ENCODE peak calls at places on chromosomes 3 and 15, in six cellular contexts. A is WTC11, D is thoracic aorta, P is glutamatergic neuron, Q is breast epithelium, M is fibroblast of mammary gland. Z is an unnamed sample.

GRCh38 chr3:195028877-195029606 is 241.9 kb downstream of the XXYLT1 start:
- DNase-seq in Q (no peak), M (no peak), P (no peak), D (no peak), A (no peak), Z (no peak)

GRCh38 chr3:48716508-48716981 is 476 bp downstream of the IP6K2 start:
- DNase-seq in Q (no peak), M (no peak), D (no peak), P (peak), A (peak), Z (no peak)

GRCh38 chr3:36401056-36401455 is 20.8 kb downstream of the STAC start:
- DNase-seq in D (no peak), M (no peak), Q (no peak), A (no peak), P (no peak), Z (no peak)

GRCh38 chr15:63752075-63752684 is 81.6 kb downstream of the HERC1 start:
- DNase-seq in M (peak), A (no peak), P (no peak), Q (no peak), D (peak), Z (peak)

GRCh38 chr15:48974865-48975264 is 11.1 kb upstream of the SHC4 start:
- DNase-seq in P (no peak), M (no peak), D (no peak), A (no peak), Q (no peak), Z (no peak)

GRCh38 chr3:184889312-184889904 is 77.4 kb downstream of the VPS8 start:
- DNase-seq in D (no peak), Q (no peak), A (no peak), M (no peak), P (no peak), Z (no peak)

GRCh38 chr3:6504834-6505233 is 356.1 kb upstream of the GRM7 start:
- DNase-seq in A (no peak), Q (no peak), P (no peak), M (no peak), D (no peak), Z (no peak)

GRCh38 chr3:42066516-42067181 is 24.5 kb upstream of the TRAK1 start:
- DNase-seq in P (no peak), Q (no peak), D (no peak), M (peak), A (peak), Z (no peak)

GRCh38 chr3:11290743-11291680 is 18.8 kb downstream of the ATG7 start:
- DNase-seq in Q (no peak), A (no peak), M (peak), P (no peak), D (no peak), Z (peak)

GRCh38 chr3:186241910-186242821 is 119.9 kb downstream of the DGKG start:
- DNase-seq in P (peak), Q (peak), M (peak), D (no peak), A (peak), Z (peak)

GRCh38 chr3:72630614-72631344 is 217.5 kb downstream of the SHQ1 start:
- DNase-seq in Q (no peak), M (peak), A (no peak), P (no peak), D (no peak), Z (no peak)

GRCh38 chr3:73055583-73056364 is 5.7 kb upstream of the EBLN2 start:
- DNase-seq in P (no peak), D (no peak), Q (no peak), M (no peak), A (no peak), Z (no peak)

GRCh38 chr3:74129056-74129455 is 485.4 kb downstream of the CNTN3 start:
- DNase-seq in M (no peak), D (no peak), A (no peak), P (no peak), Q (no peak), Z (no peak)

GRCh38 chr3:119295816-119296484 is 1.8 kb downstream of the ARHGAP31 start:
- DNase-seq in Q (no peak), P (no peak), M (peak), D (no peak), A (no peak), Z (no peak)

GRCh38 chr3:186075931-186076567 is 32.8 kb downstream of the ETV5 start:
- DNase-seq in P (no peak), A (no peak), Q (no peak), M (no peak), D (no peak), Z (no peak)

GRCh38 chr3:186439725-186440124 is 77.7 kb upstream of the DGKG start:
- DNase-seq in A (no peak), P (no peak), D (no peak), M (no peak), Q (no peak), Z (no peak)

GRCh38 chr3:151426337-151426648 is 34.6 kb downstream of the IGSF10 start:
- DNase-seq in D (no peak), Q (no peak), A (no peak), P (no peak), M (no peak), Z (no peak)

GRCh38 chr3:52230461-52230860 is 5.0 kb upstream of the TLR9 start:
- DNase-seq in M (no peak), D (no peak), A (no peak), P (no peak), Q (no peak), Z (no peak)

GRCh38 chr3:139355937-139356336 is 12.1 kb downstream of the MRPS22 start:
- DNase-seq in P (no peak), A (no peak), Q (no peak), M (peak), D (no peak), Z (no peak)

GRCh38 chr3:165193392-165194268 is 2.6 kb downstream of the SLITRK3 start:
- DNase-seq in Q (no peak), M (no peak), P (no peak), A (peak), D (no peak), Z (no peak)

GRCh38 chr3:112405845-112406244 is 72.9 kb downstream of the CD200 start:
- DNase-seq in Q (no peak), D (no peak), P (no peak), M (peak), A (no peak), Z (no peak)

GRCh38 chr15:45991863-45992262 is 357.0 kb downstream of the SQOR start:
- DNase-seq in P (no peak), D (no peak), A (no peak), Q (no peak), M (no peak), Z (no peak)

GRCh38 chr3:132517311-132517710 is 79.8 kb upstream of the ACKR4 start:
- DNase-seq in P (no peak), Q (no peak), D (no peak), M (no peak), A (no peak), Z (no peak)

GRCh38 chr15:76353903-76354302 is 17.3 kb downstream of the ISL2 start:
- DNase-seq in Q (no peak), D (no peak), P (no peak), M (no peak), A (no peak), Z (no peak)

GRCh38 chr3:174116421-174116820 is 718.9 kb downstream of the NLGN1 start:
- DNase-seq in D (no peak), P (no peak), Q (no peak), M (no peak), A (no peak), Z (peak)

GRCh38 chr3:158381274-158381868 is 189.6 kb upstream of the MLF1 start:
- DNase-seq in D (no peak), A (no peak), P (no peak), M (peak), Q (no peak), Z (no peak)

GRCh38 chr3:14602006-14602803 is 49.4 kb upstream of the CCDC174 start:
- DNase-seq in Q (no peak), A (peak), M (no peak), P (no peak), D (no peak), Z (no peak)
- TF ChIP-seq CTCF in Q (no peak), A (no peak), M (no peak), P (peak), D (no peak), Z (peak)

GRCh38 chr15:51499379-51499976 is 123.1 kb downstream of the DMXL2 start:
- DNase-seq in Q (no peak), P (no peak), M (peak), A (no peak), D (no peak), Z (peak)
- TF ChIP-seq CTCF in Q (no peak), P (peak), M (peak), A (peak), D (no peak), Z (peak)

GRCh38 chr3:8776406-8776805 is 7.0 kb upstream of the OXTR start:
- DNase-seq in D (no peak), M (peak), Q (peak), A (no peak), P (no peak), Z (no peak)
- TF ChIP-seq CTCF in D (no peak), M (no peak), Q (no peak), A (no peak), P (no peak), Z (no peak)

GRCh38 chr3:26438325-26438940 is 184.1 kb upstream of the LRRC3B start:
- DNase-seq in M (no peak), A (no peak), Q (no peak), D (no peak), P (no peak), Z (peak)
- TF ChIP-seq CTCF in M (no peak), A (no peak), Q (no peak), D (no peak), P (no peak), Z (no peak)

GRCh38 chr3:66753670-66754069 is 244.4 kb upstream of the KBTBD8 start:
- DNase-seq in A (no peak), D (no peak), P (no peak), M (no peak), Q (no peak), Z (no peak)

GRCh38 chr3:66755924-66756323 is 242.2 kb upstream of the KBTBD8 start:
- DNase-seq in M (no peak), Q (no peak), D (no peak), P (no peak), A (no peak), Z (no peak)

GRCh38 chr3:66754613-66755012 is 243.5 kb upstream of the KBTBD8 start:
- DNase-seq in Q (no peak), D (no peak), M (no peak), P (no peak), A (no peak), Z (no peak)

GRCh38 chr3:66761093-66761780 is 236.9 kb upstream of the KBTBD8 start:
- DNase-seq in M (no peak), D (no peak), Q (no peak), P (no peak), A (no peak), Z (peak)

DNA sequence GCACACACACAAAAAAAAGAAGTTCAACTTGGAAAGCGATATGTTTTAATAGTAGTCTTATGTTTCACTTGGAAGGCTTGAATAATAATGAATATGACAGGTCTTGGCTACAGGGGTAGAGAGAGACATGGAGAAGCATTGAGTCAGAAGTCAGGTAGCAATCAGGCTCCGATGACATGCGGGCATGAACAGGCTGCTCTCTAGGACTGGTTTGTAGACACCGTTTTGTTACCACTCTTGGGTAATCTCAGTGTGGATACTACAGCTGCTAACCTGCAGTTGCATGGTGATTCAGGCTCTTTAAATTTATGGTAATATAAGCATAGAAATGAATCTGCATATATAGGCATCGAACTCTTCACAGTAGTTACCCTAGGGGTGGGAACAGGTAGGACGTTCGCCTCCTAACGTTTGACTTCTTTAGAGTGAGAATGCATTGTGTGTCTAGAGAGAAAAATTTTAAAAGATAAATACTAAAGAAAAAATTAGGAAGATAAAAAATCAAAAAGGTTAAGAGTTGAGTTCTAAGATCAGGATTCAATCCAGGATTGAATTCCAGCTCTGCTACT is 241.6 kb upstream of the KBTBD8 start:
- DNase-seq in D (no peak), Q (no peak), A (no peak), P (no peak), M (no peak), Z (no peak)
- TF ChIP-seq CTCF in D (no peak), Q (no peak), A (no peak), P (peak), M (no peak), Z (no peak)

GRCh38 chr15:84736375-84736774 is 12.0 kb upstream of the ZNF592 start:
- DNase-seq in P (no peak), A (no peak), Q (no peak), M (no peak), D (no peak), Z (no peak)
- TF ChIP-seq CTCF in P (no peak), A (no peak), Q (no peak), M (no peak), D (no peak), Z (no peak)

GRCh38 chr3:63908081-63908736 is 4.0 kb downstream of the SCAANT1 start:
- DNase-seq in Q (no peak), D (no peak), M (peak), P (no peak), A (no peak), Z (no peak)
- TF ChIP-seq CTCF in Q (no peak), D (no peak), M (peak), P (no peak), A (no peak), Z (no peak)

GRCh38 chr15:55921744-55922143 is 71.7 kb downstream of the NEDD4 start:
- DNase-seq in A (no peak), M (no peak), D (no peak), P (no peak), Q (no peak), Z (no peak)
- TF ChIP-seq CTCF in A (no peak), M (no peak), D (no peak), P (no peak), Q (no peak), Z (no peak)

GRCh38 chr15:26095710-26096330 is 232.7 kb upstream of the ATP10A start:
- DNase-seq in A (peak), D (no peak), P (peak), Q (no peak), M (peak), Z (no peak)
- TF ChIP-seq CTCF in A (peak), D (peak), P (peak), Q (no peak), M (peak), Z (no peak)

GRCh38 chr15:97126556-97127233 is 796.2 kb downstream of the NR2F2 start:
- DNase-seq in Q (no peak), D (no peak), P (no peak), M (no peak), A (no peak), Z (peak)
- TF ChIP-seq CTCF in Q (no peak), D (no peak), P (no peak), M (no peak), A (no peak), Z (no peak)

Z was measured in MCF 10A.